ENCODE peak calls at places on chromosomes 5 and 9, in four cellular contexts. Y is breast epithelium, M is gastrocnemius medialis, L is Peyer's patch. A is an unnamed sample.

GRCh38 chr5:1174122-1174936 is 27.1 kb upstream of the SLC6A19 start:
- DNase-seq in Y (no peak), M (peak; percentile 23), L (peak; percentile 84), A (peak; percentile 55)

GRCh38 chr5:32989815-32990214 is 278.7 kb downstream of the NPR3 start:
- DNase-seq in Y (no peak), M (no peak), L (no peak), A (no peak)

GRCh38 chr5:9707766-9708462 is 77.8 kb upstream of the TAS2R1 start:
- DNase-seq in Y (no peak), M (no peak), L (no peak), A (no peak)

GRCh38 chr9:75505654-75506053 is 384.8 kb upstream of the PCSK5 start:
- DNase-seq in Y (no peak), M (no peak), L (no peak), A (no peak)

GRCh38 chr5:133944263-133945230 is 23.9 kb downstream of the C5orf15 start:
- DNase-seq in Y (no peak), M (no peak), L (no peak), A (no peak)

GRCh38 chr9:95752129-95752731 is 123.3 kb upstream of the ERCC6L2 start:
- DNase-seq in Y (no peak), M (no peak), L (no peak), A (no peak)

GRCh38 chr5:150788974-150789373 is 10.4 kb downstream of the SMIM3 start:
- DNase-seq in Y (no peak), M (no peak), L (no peak), A (no peak)

GRCh38 chr5:128632264-128632663 is 94.2 kb upstream of the FBN2 start:
- DNase-seq in Y (no peak), M (no peak), L (no peak), A (no peak)

GRCh38 chr5:139140631-139141071 is 57.5 kb downstream of the SIL1 start:
- DNase-seq in Y (peak; percentile 35), M (peak; percentile 12), L (no peak), A (no peak)

GRCh38 chr9:87898151-87898550 is 15.5 kb downstream of the SPATA31E1 start:
- DNase-seq in Y (no peak), M (no peak), L (no peak), A (no peak)

GRCh38 chr9:91991621-91992435 is 41.8 kb upstream of the ROR2 start:
- DNase-seq in Y (no peak), M (no peak), L (no peak), A (no peak)

GRCh38 chr9:120109242-120109641 is 470.7 kb downstream of the CDK5RAP2 start:
- DNase-seq in Y (no peak), M (no peak), L (no peak), A (no peak)

GRCh38 chr5:143224672-143225071 is 178.8 kb downstream of the NR3C1 start:
- DNase-seq in Y (no peak), M (no peak), L (no peak), A (no peak)

GRCh38 chr5:157252741-157253465 is 13.0 kb upstream of the CYFIP2 start:
- DNase-seq in Y (no peak), M (no peak), L (peak; percentile 52), A (no peak)

GRCh38 chr9:104073770-104074133 is 20.4 kb upstream of the SMC2 start:
- DNase-seq in Y (no peak), M (no peak), L (no peak), A (peak; percentile 64)

GRCh38 chr5:868599-869135 is 17.9 kb upstream of the ZDHHC11 start:
- DNase-seq in Y (no peak), M (no peak), L (no peak), A (peak; percentile 40)

GRCh38 chr9:16289639-16290038 is 580.8 kb downstream of the BNC2 start:
- DNase-seq in Y (no peak), M (no peak), L (no peak), A (no peak)

GRCh38 chr9:130938652-130939404 is at the start of gene FIBCD1:
- DNase-seq in Y (no peak), M (no peak), L (peak; percentile 70), A (no peak)

GRCh38 chr5:83306572-83307241 is 164.8 kb upstream of the VCAN start:
- DNase-seq in Y (no peak), M (peak; percentile 22), L (no peak), A (peak; percentile 20)

GRCh38 chr9:76818271-76818670 is 54.0 kb downstream of the PCA3 start:
- DNase-seq in Y (no peak), M (peak; percentile 8), L (peak; percentile 67), A (no peak)

GRCh38 chr5:113606298-113607134 is 93.0 kb downstream of the YTHDC2 start:
- DNase-seq in Y (no peak), M (peak; percentile 6), L (no peak), A (peak; percentile 30)

GRCh38 chr9:98862936-98863335 is 55.5 kb downstream of the GALNT12 start:
- DNase-seq in Y (no peak), M (no peak), L (no peak), A (no peak)

GRCh38 chr5:160469156-160470144 is 47.8 kb downstream of the PTTG1 start:
- DNase-seq in Y (no peak), M (no peak), L (no peak), A (no peak)

GRCh38 chr5:132259061-132259851 is 1.8 kb downstream of the PDLIM4 start:
- DNase-seq in Y (peak; percentile 87), M (no peak), L (peak; percentile 51), A (no peak)

GRCh38 chr5:135832941-135833340 is 1.5 kb upstream of the SLC25A48 start:
- DNase-seq in Y (no peak), M (no peak), L (peak; percentile 33), A (peak; percentile 33)

GRCh38 chr5:176436641-176437040 is 11.5 kb upstream of the FAF2 start:
- DNase-seq in Y (no peak), M (no peak), L (no peak), A (no peak)

GRCh38 chr9:127170652-127171051 is 48.2 kb upstream of the ANGPTL2 start:
- DNase-seq in Y (no peak), M (no peak), L (no peak), A (no peak)

GRCh38 chr5:38672059-38672791 is 115.8 kb upstream of the LIFR start:
- DNase-seq in Y (no peak), M (no peak), L (no peak), A (no peak)

GRCh38 chr5:154249786-154250185 is 59.3 kb downstream of the GALNT10 start:
- DNase-seq in Y (no peak), M (no peak), L (no peak), A (no peak)

GRCh38 chr9:114321759-114322158 is 1.1 kb upstream of the ORM1 start:
- DNase-seq in Y (no peak), M (no peak), L (no peak), A (no peak)

GRCh38 chr5:171630047-171630669 is 155.5 kb upstream of the SMIM23 start:
- DNase-seq in Y (no peak), M (no peak), L (no peak), A (peak; percentile 62)

GRCh38 chr9:111815200-111816070 is 20.7 kb upstream of the SHOC1 start:
- DNase-seq in Y (no peak), M (no peak), L (no peak), A (no peak)

GRCh38 chr5:65624570-65625555 is at the start of the genes SHLD3 and TRAPPC13:
- DNase-seq in Y (peak; percentile 80), M (peak; percentile 79), L (peak; percentile 75), A (peak; percentile 90)
- TF ChIP-seq POLR2A in Y (no peak), M (no peak), L (no peak), A (no peak)

GRCh38 chr5:179818746-179819295 is 1.9 kb upstream of the SQSTM1 start:
- DNase-seq in Y (peak; percentile 96), M (peak; percentile 96), L (peak; percentile 98), A (peak; percentile 98)
- TF ChIP-seq POLR2A in Y (no peak), M (no peak), L (peak; percentile 10), A (peak; percentile 52)

DNA sequence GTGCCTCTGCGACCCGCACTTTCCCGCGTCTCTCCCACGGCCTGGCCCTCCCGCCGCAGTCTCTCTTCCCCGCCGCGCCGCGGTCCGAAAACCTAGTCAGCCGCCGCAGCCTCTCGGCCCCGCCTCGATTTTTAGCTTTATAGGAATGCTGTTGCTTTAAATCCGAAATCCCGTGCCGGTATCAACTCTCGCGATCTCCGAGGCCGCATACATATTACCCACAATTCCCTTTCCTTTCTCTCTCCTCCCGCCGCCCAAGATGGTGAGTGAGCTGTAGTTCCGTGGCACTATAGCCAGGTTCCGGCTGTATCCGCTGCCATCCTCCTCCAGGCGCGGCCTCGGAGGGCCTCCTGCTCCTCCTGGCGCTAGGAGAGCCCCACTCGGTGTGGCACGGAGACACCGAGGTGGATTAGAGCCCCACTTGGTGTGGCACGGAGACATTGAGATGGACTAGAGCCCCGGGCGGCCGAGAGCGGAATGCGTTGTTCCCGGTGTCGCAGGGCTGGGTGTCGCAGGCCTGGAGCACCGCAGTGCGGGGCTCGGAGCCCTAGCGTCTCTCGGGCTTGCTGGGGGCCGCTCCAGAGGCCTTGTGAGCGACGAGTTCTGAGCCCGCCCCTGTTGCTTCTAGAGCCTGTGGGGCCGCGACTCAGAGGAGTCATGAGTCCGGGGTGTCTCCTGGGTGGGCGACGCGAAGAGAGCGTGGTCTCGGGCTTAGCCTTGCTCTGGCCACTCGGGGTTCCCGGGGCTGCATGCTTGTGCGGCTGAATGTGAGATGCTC is at the start of the genes MED22 and RPL7A:
- DNase-seq in Y (peak; percentile 94), M (peak; percentile 86), L (peak; percentile 90), A (peak; percentile 94)
- TF ChIP-seq POLR2A in Y (peak; percentile 70), M (peak; percentile 89), L (peak; percentile 82), A (peak; percentile 77)

GRCh38 chr5:179550511-179551342 is at the start of gene RUFY1:
- DNase-seq in Y (peak; percentile 75), M (peak; percentile 72), L (peak; percentile 93), A (peak; percentile 94)

GRCh38 chr5:179554981-179555380 is 4.6 kb downstream of the RUFY1 start:
- DNase-seq in Y (no peak), M (no peak), L (no peak), A (no peak)

GRCh38 chr5:179549973-179550510 is 312 bp upstream of the RUFY1 start:
- DNase-seq in Y (peak; percentile 54), M (peak; percentile 41), L (no peak), A (no peak)

GRCh38 chr5:179553006-179553405 is 2.7 kb downstream of the RUFY1 start:
- DNase-seq in Y (no peak), M (no peak), L (no peak), A (no peak)

DNA sequence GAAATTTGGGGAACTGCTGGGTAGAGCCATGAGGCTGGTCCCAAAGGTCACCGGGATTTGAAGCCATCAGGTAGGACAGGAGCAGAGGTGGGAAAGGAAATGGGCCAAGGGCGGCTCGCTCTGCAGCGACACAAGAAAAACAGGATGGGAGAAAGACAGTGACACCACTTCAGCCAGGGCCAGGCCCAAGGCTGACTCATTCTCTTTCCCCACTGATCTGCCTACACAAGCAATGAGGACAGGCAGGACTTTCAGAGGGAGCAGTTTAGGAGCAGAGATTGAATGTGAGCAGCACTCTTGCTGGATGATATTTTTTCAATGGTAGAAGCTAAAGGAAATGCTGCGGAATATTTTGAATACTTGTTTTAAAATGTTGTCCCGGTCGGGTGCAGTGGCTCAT is 3.5 kb downstream of the RUFY1 start:
- DNase-seq in Y (peak; percentile 46), M (no peak), L (no peak), A (no peak)
- TF ChIP-seq POLR2A in Y (no peak), M (no peak), L (no peak), A (no peak)